ENCODE peak calls at places on chromosomes 2 and 18, in nine cellular contexts. J is left colon; I is T-cell; E is bronchial epithelial cell; R is adrenal gland; P is HTR-8/SVneo; G is AG08396; Y is neuronal stem cell; V is CD4-positive, alpha-beta T cell. B is an unnamed sample.

GRCh38 chr2:11069566-11070185 is 85.6 kb upstream of the SLC66A3 start:
- DNase-seq in J (no peak), I (no peak), E (no peak), R (no peak), P (no peak), G (no peak), Y (no peak), V (no peak), B (no peak)

GRCh38 chr2:239735131-239735828 is 289.9 kb downstream of the NDUFA10 start:
- DNase-seq in J (no peak), I (no peak), E (no peak), R (no peak), P (no peak), G (no peak), Y (peak; percentile 20), V (no peak), B (no peak)

GRCh38 chr2:21258082-21258481 is 134.3 kb downstream of the TDRD15 start:
- DNase-seq in J (no peak), I (no peak), E (no peak), R (no peak), P (no peak), G (no peak), Y (no peak), V (no peak), B (no peak)

GRCh38 chr2:118845005-118845842 is 2.2 kb downstream of the EN1 start:
- DNase-seq in J (no peak), I (no peak), E (no peak), R (no peak), P (no peak), G (no peak), Y (peak; percentile 37), V (no peak), B (no peak)

GRCh38 chr18:55337908-55338521 is 250.0 kb downstream of the TCF4 start:
- DNase-seq in J (no peak), I (no peak), E (no peak), R (peak; percentile 22), P (no peak), G (no peak), Y (no peak), V (no peak), B (no peak)

GRCh38 chr2:86249843-86250402 is 50.7 kb downstream of the MRPL35 start:
- DNase-seq in J (peak; percentile 65), I (no peak), E (no peak), R (no peak), P (no peak), G (no peak), Y (no peak), V (no peak), B (no peak)

GRCh38 chr2:188131281-188131680 is 160.4 kb upstream of the GULP1 start:
- DNase-seq in J (no peak), I (no peak), E (no peak), R (no peak), P (no peak), G (no peak), Y (no peak), V (no peak), B (no peak)

GRCh38 chr2:67631474-67631873 is 234.3 kb downstream of the ETAA1 start:
- DNase-seq in J (no peak), I (no peak), E (no peak), R (no peak), P (no peak), G (no peak), Y (no peak), V (no peak), B (no peak)

GRCh38 chr2:85131116-85131515 is 2.1 kb upstream of the TCF7L1 start:
- DNase-seq in J (no peak), I (no peak), E (no peak), R (no peak), P (peak; percentile 54), G (no peak), Y (peak; percentile 15), V (no peak), B (no peak)

GRCh38 chr2:108215794-108216211 is 24.0 kb upstream of the SULT1C3 start:
- DNase-seq in J (no peak), I (no peak), E (peak; percentile 72), R (no peak), P (peak; percentile 27), G (peak; percentile 22), Y (no peak), V (no peak), B (no peak)

GRCh38 chr2:43460611-43461396 is 135.0 kb downstream of the THADA start:
- DNase-seq in J (no peak), I (no peak), E (no peak), R (no peak), P (no peak), G (no peak), Y (no peak), V (no peak), B (no peak)

GRCh38 chr18:74831571-74832250 is 234.0 kb downstream of the ZNF407 start:
- DNase-seq in J (no peak), I (no peak), E (peak; percentile 74), R (no peak), P (no peak), G (no peak), Y (no peak), V (no peak), B (no peak)

GRCh38 chr2:83844490-83844889 is 614.6 kb downstream of the SUCLG1 start:
- DNase-seq in J (no peak), I (no peak), E (no peak), R (no peak), P (no peak), G (no peak), Y (no peak), V (no peak), B (no peak)

GRCh38 chr2:113183264-113183663 is 9.5 kb downstream of the PSD4 start:
- DNase-seq in J (no peak), I (no peak), E (no peak), R (no peak), P (no peak), G (no peak), Y (no peak), V (no peak), B (no peak)

GRCh38 chr2:30234180-30234971 is 3.0 kb downstream of the LBH start:
- DNase-seq in J (no peak), I (no peak), E (peak; percentile 98), R (no peak), P (peak; percentile 54), G (peak; percentile 84), Y (no peak), V (peak; percentile 55), B (no peak)

GRCh38 chr18:34494359-34494696 is 215.8 kb upstream of the DTNA start:
- DNase-seq in J (no peak), I (no peak), E (no peak), R (no peak), P (no peak), G (no peak), Y (no peak), V (no peak), B (no peak)

GRCh38 chr2:60465736-60466135 is 87.7 kb downstream of the BCL11A start:
- DNase-seq in J (no peak), I (no peak), E (peak; percentile 71), R (peak; percentile 52), P (no peak), G (no peak), Y (no peak), V (no peak), B (no peak)

GRCh38 chr2:212032032-212032431 is 506.6 kb downstream of the ERBB4 start:
- DNase-seq in J (no peak), I (no peak), E (peak; percentile 54), R (no peak), P (no peak), G (peak; percentile 8), Y (no peak), V (no peak), B (no peak)

GRCh38 chr2:172328103-172328835 is 99.1 kb upstream of the ITGA6 start:
- DNase-seq in J (no peak), I (no peak), E (no peak), R (no peak), P (no peak), G (no peak), Y (no peak), V (no peak), B (no peak)

GRCh38 chr2:207463996-207464395 is 65.8 kb upstream of the CREB1 start:
- DNase-seq in J (no peak), I (no peak), E (no peak), R (no peak), P (no peak), G (no peak), Y (no peak), V (no peak), B (no peak)

GRCh38 chr2:64753384-64753783 is 99.7 kb upstream of the SERTAD2 start:
- DNase-seq in J (no peak), I (no peak), E (peak; percentile 25), R (no peak), P (no peak), G (no peak), Y (no peak), V (no peak), B (no peak)

GRCh38 chr18:48575301-48575657 is 36.4 kb downstream of the CTIF start:
- DNase-seq in J (no peak), I (no peak), E (no peak), R (no peak), P (no peak), G (no peak), Y (no peak), V (no peak), B (no peak)

GRCh38 chr18:48446582-48447225 is 37.5 kb upstream of the ZBTB7C start:
- DNase-seq in J (peak; percentile 74), I (peak; percentile 52), E (peak; percentile 51), R (peak; percentile 93), P (peak; percentile 55), G (peak; percentile 77), Y (peak; percentile 70), V (peak; percentile 75), B (peak; percentile 51)

GRCh38 chr2:176873403-176873802 is 339.2 kb upstream of the HNRNPA3 start:
- DNase-seq in J (no peak), I (no peak), E (no peak), R (no peak), P (no peak), G (no peak), Y (no peak), V (no peak), B (no peak)

GRCh38 chr2:109459485-109459884 is 154.3 kb downstream of the SEPTIN10 start:
- DNase-seq in J (no peak), I (no peak), E (no peak), R (no peak), P (no peak), G (no peak), Y (no peak), V (no peak), B (no peak)

GRCh38 chr2:929965-930364 is 20.7 kb upstream of the SNTG2 start:
- DNase-seq in J (no peak), I (no peak), E (no peak), R (no peak), P (no peak), G (no peak), Y (no peak), V (no peak), B (no peak)

GRCh38 chr18:39627936-39628335 is 2062.3 kb upstream of the CELF4 start:
- DNase-seq in J (no peak), I (no peak), E (no peak), R (no peak), P (no peak), G (no peak), Y (no peak), V (no peak), B (no peak)

GRCh38 chr18:46756559-46757201 is at the start of gene ST8SIA5:
- DNase-seq in J (no peak), I (no peak), E (no peak), R (peak; percentile 72), P (no peak), G (peak; percentile 22), Y (peak; percentile 40), V (no peak), B (no peak)

GRCh38 chr2:6352906-6353515 is 512.7 kb downstream of the CMPK2 start:
- DNase-seq in J (peak; percentile 35), I (no peak), E (no peak), R (peak; percentile 28), P (no peak), G (peak; percentile 14), Y (peak; percentile 42), V (no peak), B (no peak)

GRCh38 chr2:64277101-64277849 is 133.1 kb upstream of the PELI1 start:
- DNase-seq in J (no peak), I (no peak), E (peak; percentile 55), R (no peak), P (no peak), G (no peak), Y (no peak), V (no peak), B (no peak)

GRCh38 chr2:239121600-239122012 is 273.7 kb downstream of the TWIST2 start:
- DNase-seq in J (no peak), I (no peak), E (no peak), R (peak; percentile 44), P (no peak), G (no peak), Y (no peak), V (no peak), B (no peak)